ENCODE peak calls at places on chromosome 15, in seven cellular contexts. J is dorsolateral prefrontal cortex; T is CD8-positive, alpha-beta T cell; P is ovary; O is CD4-positive, alpha-beta T cell; S is psoas muscle; E is tibial artery. C is an unnamed sample.

GRCh38 chr15:95448531-95449210 is 881.8 kb upstream of the NR2F2 start:
- DNase-seq in T (no peak), J (no peak), P (no peak), E (no peak), O (no peak), S (no peak), C (no peak)

GRCh38 chr15:101514318-101514717 is 24.8 kb upstream of the PCSK6 start:
- DNase-seq in O (no peak), T (no peak), J (no peak), S (no peak), E (no peak), P (no peak), C (no peak)

GRCh38 chr15:60208708-60209107 is 189.1 kb downstream of the ANXA2 start:
- DNase-seq in E (no peak), T (no peak), J (peak), O (no peak), S (no peak), P (no peak), C (no peak)

GRCh38 chr15:93333826-93334225 is 244.8 kb upstream of the RGMA start:
- DNase-seq in S (no peak), J (no peak), O (no peak), T (no peak), P (no peak), E (no peak), C (no peak)

GRCh38 chr15:66845266-66845785 is 143.3 kb downstream of the SMAD6 start:
- DNase-seq in T (no peak), S (no peak), O (no peak), J (no peak), E (peak), P (no peak), C (no peak)

GRCh38 chr15:42494998-42495360 is 455 bp upstream of the SNAP23 start:
- DNase-seq in S (no peak), T (no peak), J (peak), P (no peak), O (no peak), E (no peak), C (no peak)

GRCh38 chr15:99613887-99614642 is 48.3 kb downstream of the MEF2A start:
- DNase-seq in S (no peak), O (no peak), E (no peak), P (peak), J (no peak), T (no peak), C (no peak)

GRCh38 chr15:89664951-89665350 is 9.7 kb upstream of the KIF7 start:
- DNase-seq in T (no peak), J (no peak), O (no peak), E (no peak), S (no peak), P (no peak), C (no peak)

DNA sequence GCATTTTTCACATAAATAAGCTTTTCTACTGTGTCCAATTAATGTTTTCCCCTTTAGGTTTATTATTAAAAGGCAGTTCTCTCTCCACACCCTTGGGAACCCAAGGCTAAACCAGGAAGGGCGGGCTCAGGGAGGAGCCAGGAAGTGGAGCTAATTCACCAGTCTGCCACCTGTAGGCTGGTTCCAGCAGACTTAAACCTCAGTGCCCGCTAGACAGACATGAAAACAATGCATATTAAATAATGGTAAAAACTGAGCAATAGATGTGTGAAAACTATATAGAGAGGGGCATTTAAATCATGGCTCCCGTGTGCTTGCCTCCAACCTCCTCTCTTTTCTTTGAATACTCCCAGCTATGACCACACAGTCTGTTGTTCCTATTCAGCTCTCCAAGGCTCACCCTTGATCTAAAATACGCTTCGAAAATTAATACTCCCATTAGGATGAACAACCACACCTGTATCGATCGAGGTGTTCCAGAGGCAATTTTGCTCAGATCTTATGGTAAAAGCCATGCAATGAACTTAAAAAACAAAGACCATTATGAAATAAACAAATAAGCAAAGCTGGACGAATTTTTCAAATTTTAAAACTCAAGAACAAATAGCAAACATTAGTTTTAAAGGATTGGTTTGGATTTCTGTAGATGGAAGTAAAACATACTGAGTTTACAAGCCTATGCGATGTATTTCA is 253.3 kb downstream of the TJP1 start:
- DNase-seq in O (no peak), P (no peak), J (peak), T (no peak), S (no peak), E (no peak), C (no peak)
- TF ChIP-seq CTCF in O (no peak), P (no peak), J (no peak), T (no peak), S (no peak), E (no peak), C (no peak)

GRCh38 chr15:53307952-53308624 is 451.4 kb downstream of the WDR72 start:
- DNase-seq in E (no peak), T (no peak), P (no peak), S (no peak), J (no peak), O (no peak), C (no peak)

GRCh38 chr15:53310709-53311108 is 448.8 kb downstream of the WDR72 start:
- DNase-seq in T (no peak), O (no peak), E (no peak), J (no peak), P (no peak), S (no peak), C (no peak)

GRCh38 chr15:53305554-53305953 is 453.9 kb downstream of the WDR72 start:
- DNase-seq in O (no peak), E (no peak), P (no peak), S (no peak), T (no peak), J (no peak), C (no peak)

GRCh38 chr15:53305101-53305500 is 454.4 kb downstream of the WDR72 start:
- DNase-seq in T (no peak), P (no peak), O (no peak), S (no peak), E (no peak), J (no peak), C (no peak)
- TF ChIP-seq CTCF in T (no peak), P (no peak), O (no peak), S (no peak), E (no peak), J (no peak), C (no peak)

DNA sequence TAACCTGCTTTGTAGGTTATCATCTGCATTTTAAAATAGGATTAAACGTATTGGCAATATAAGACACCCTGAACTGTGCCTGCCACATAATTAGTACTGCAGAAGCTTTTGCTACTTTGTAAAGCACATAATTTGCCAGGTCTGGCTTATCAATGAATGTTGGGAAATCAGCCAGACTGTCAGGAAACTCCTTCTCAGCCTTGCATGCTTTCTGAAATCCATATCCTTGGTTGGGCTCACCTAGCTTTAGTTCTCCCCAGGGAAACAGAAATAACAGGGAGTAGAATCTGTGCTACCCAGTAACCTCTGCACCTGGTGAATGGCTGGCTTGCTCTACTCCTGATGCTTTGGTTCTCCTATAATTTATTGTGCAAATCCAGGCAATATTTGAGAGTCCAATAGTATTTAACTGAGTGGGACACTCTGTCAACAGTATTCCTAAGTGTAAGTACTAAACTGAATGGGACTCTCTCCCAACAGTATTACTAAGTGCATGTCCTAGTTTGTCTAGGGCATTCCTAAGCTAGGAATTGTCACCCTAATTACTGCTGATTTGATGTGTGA is 354.5 kb downstream of the WDR72 start:
- DNase-seq in P (no peak), T (no peak), S (no peak), O (no peak), E (no peak), J (no peak), C (no peak)
- TF ChIP-seq CTCF in P (no peak), T (no peak), S (no peak), O (no peak), E (no peak), J (no peak), C (no peak)

DNA sequence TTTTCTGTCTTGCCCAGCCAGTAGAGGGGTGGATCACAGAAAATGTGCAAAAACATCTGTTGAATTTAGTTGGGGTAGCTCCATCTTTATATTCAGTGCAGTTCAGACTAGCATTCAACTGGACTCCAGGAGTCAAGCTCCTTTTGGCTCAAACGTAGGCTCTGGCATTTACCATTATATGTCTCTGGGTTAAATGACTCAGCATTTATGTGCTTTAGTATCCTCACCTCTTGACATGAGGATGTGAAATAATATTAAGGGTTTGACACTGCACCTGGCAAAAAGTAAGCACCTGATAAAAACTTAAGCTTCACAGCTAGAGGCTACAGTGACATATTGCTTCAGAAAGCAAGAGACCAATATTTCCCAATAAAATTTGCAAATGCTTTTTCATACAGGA is 14.8 kb downstream of the PRC1 start:
- DNase-seq in E (no peak), P (no peak), J (no peak), S (no peak), O (no peak), T (no peak), C (no peak)
- TF ChIP-seq CTCF in E (no peak), P (no peak), J (no peak), S (no peak), O (no peak), T (no peak), C (no peak)

DNA sequence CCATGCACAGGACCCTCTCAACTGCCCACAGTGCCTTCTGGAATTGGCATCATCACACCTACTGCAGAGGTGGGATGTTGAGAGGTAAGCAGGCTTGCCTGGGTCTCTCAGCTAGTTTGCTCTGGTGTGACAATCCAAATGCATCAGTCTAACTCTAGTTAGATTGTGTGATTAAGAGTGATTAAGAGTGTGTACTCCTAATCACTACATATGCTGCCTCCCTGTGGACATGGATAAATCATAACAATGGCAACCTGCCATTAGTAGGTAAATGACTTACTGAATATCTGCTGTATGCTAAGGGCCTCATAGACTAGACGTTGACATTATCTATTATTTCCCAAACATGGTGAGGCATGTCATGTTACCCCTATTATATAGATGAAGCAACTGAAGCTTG is 342.1 kb downstream of the OCA2 start:
- DNase-seq in T (no peak), P (no peak), S (no peak), O (no peak), J (no peak), E (no peak), C (no peak)
- TF ChIP-seq CTCF in T (no peak), P (no peak), S (no peak), O (no peak), J (no peak), E (no peak), C (no peak)

DNA sequence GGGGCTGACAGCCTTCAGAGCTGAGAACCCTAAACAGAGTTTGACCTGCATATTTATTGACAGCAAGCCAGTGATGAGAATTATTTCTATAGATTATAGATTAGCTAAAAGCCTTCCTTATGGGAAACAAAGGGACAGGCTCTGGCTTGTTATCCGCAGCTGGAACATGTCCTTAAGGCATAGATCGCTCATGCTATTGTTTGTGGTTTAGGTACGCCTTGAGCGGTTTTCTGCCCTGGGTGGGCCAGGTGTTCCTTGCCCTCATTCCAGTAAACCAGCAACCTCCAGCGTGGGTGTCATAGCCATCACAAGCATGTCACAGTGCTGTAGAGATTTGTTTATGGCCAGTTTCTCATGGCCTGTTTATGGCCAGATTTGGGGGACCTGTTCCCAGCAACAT is 10.2 kb upstream of the FAH start:
- DNase-seq in T (no peak), O (no peak), E (no peak), S (no peak), J (no peak), P (no peak), C (no peak)
- TF ChIP-seq CTCF in T (no peak), O (no peak), E (no peak), S (no peak), J (no peak), P (no peak), C (no peak)